ENCODE peak calls at places on chromosomes 2 and 18, in eight cellular contexts. C is HFF-Myc, I is fibroblast of lung, Q is A549, S is AG04450, K is cardiac muscle cell, B is lower lobe of right lung, E is choroid plexus epithelial cell. L is an unnamed sample.

GRCh38 chr2:39547811-39548719 is 111.0 kb upstream of the MAP4K3 start:
- DNase-seq in C (no peak), I (peak), Q (no peak), S (no peak), K (no peak), B (no peak), E (peak), L (no peak)

GRCh38 chr2:222810044-222810443 is 50.8 kb upstream of the ACSL3 start:
- DNase-seq in C (no peak), I (no peak), Q (no peak), S (no peak), K (no peak), B (no peak), E (no peak), L (no peak)

GRCh38 chr2:75146903-75147332 is 52.4 kb downstream of the TACR1 start:
- DNase-seq in C (no peak), I (peak), Q (no peak), S (no peak), K (no peak), B (no peak), E (peak), L (no peak)

GRCh38 chr2:98216611-98217010 is 129.6 kb downstream of the VWA3B start:
- DNase-seq in C (no peak), I (no peak), Q (no peak), S (no peak), K (no peak), B (no peak), E (no peak), L (no peak)

GRCh38 chr2:46117379-46117778 is 179.8 kb upstream of the EPAS1 start:
- DNase-seq in C (peak), I (peak), Q (peak), S (no peak), K (no peak), B (no peak), E (peak), L (no peak)

GRCh38 chr2:73075477-73076373 is 4.2 kb upstream of the SFXN5 start:
- DNase-seq in C (no peak), I (peak), Q (no peak), S (no peak), K (no peak), B (no peak), E (peak), L (no peak)

GRCh38 chr2:42385225-42385624 is 24.2 kb upstream of the COX7A2L start:
- DNase-seq in C (no peak), I (no peak), Q (no peak), S (no peak), K (peak), B (no peak), E (peak), L (no peak)

GRCh38 chr18:48833701-48834394 is 116.9 kb downstream of the SMAD7 start:
- DNase-seq in C (no peak), I (peak), Q (no peak), S (no peak), K (no peak), B (peak), E (no peak), L (no peak)

GRCh38 chr18:68861365-68861764 is 63.5 kb downstream of the CCDC102B start:
- DNase-seq in C (no peak), I (no peak), Q (no peak), S (no peak), K (no peak), B (no peak), E (no peak), L (no peak)

GRCh38 chr2:125455110-125455509 is 1200.8 kb upstream of the GYPC start:
- DNase-seq in C (no peak), I (no peak), Q (no peak), S (peak), K (no peak), B (no peak), E (no peak), L (peak)

GRCh38 chr18:63439334-63439733 is 17.1 kb upstream of the VPS4B start:
- DNase-seq in C (peak), I (peak), Q (peak), S (peak), K (peak), B (no peak), E (peak), L (no peak)

GRCh38 chr18:30582078-30582477 is 460.5 kb downstream of the DSC3 start:
- DNase-seq in C (no peak), I (no peak), Q (no peak), S (no peak), K (no peak), B (no peak), E (no peak), L (no peak)

GRCh38 chr2:120204945-120205670 is 18.1 kb downstream of the TMEM185B start:
- DNase-seq in C (no peak), I (no peak), Q (no peak), S (no peak), K (no peak), B (no peak), E (no peak), L (no peak)

GRCh38 chr2:157933549-157933948 is 57.4 kb upstream of the ACVR1 start:
- DNase-seq in C (no peak), I (no peak), Q (no peak), S (no peak), K (no peak), B (no peak), E (no peak), L (no peak)

GRCh38 chr2:98937906-98938305 is 1.9 kb upstream of the CRACDL start:
- DNase-seq in C (no peak), I (no peak), Q (no peak), S (no peak), K (no peak), B (no peak), E (no peak), L (no peak)

GRCh38 chr2:2116657-2117056 is 214.4 kb downstream of the MYT1L start:
- DNase-seq in C (no peak), I (no peak), Q (no peak), S (no peak), K (no peak), B (no peak), E (no peak), L (no peak)

GRCh38 chr2:10930731-10931516 is 19.2 kb downstream of the KCNF1 start:
- DNase-seq in C (no peak), I (peak), Q (no peak), S (no peak), K (no peak), B (no peak), E (no peak), L (no peak)

GRCh38 chr18:13570856-13571495 is 155.4 kb downstream of the FAM210A start:
- DNase-seq in C (no peak), I (peak), Q (no peak), S (no peak), K (no peak), B (no peak), E (no peak), L (no peak)

GRCh38 chr2:223759569-223760430 is 77.6 kb downstream of the AP1S3 start:
- DNase-seq in C (peak), I (peak), Q (peak), S (no peak), K (no peak), B (no peak), E (peak), L (peak)

GRCh38 chr18:24446953-24447537 is 13.4 kb upstream of the HRH4 start:
- DNase-seq in C (no peak), I (no peak), Q (no peak), S (no peak), K (no peak), B (no peak), E (peak), L (no peak)

GRCh38 chr2:161019311-161019710 is 140.9 kb upstream of the TANK start:
- DNase-seq in C (no peak), I (no peak), Q (no peak), S (no peak), K (no peak), B (no peak), E (peak), L (no peak)

GRCh38 chr18:60965856-60966255 is 367.4 kb upstream of the CDH20 start:
- DNase-seq in C (no peak), I (no peak), Q (no peak), S (no peak), K (no peak), B (no peak), E (peak), L (no peak)

GRCh38 chr2:148875387-148876051 is 492 bp downstream of the KIF5C start:
- DNase-seq in C (no peak), I (no peak), Q (no peak), S (no peak), K (no peak), B (no peak), E (no peak), L (no peak)

GRCh38 chr2:163667064-163667887 is 68.5 kb downstream of the FIGN start:
- DNase-seq in C (peak), I (peak), Q (peak), S (peak), K (peak), B (no peak), E (peak), L (peak)

GRCh38 chr18:79523738-79524180 is 128.0 kb downstream of the NFATC1 start:
- DNase-seq in C (no peak), I (no peak), Q (no peak), S (no peak), K (no peak), B (no peak), E (no peak), L (no peak)

GRCh38 chr2:30621836-30622235 is 174.8 kb downstream of the LCLAT1 start:
- DNase-seq in C (no peak), I (no peak), Q (no peak), S (no peak), K (no peak), B (no peak), E (no peak), L (no peak)

GRCh38 chr2:27249891-27250651 is 12.8 kb downstream of the SLC30A3 start:
- DNase-seq in C (no peak), I (peak), Q (peak), S (no peak), K (peak), B (peak), E (peak), L (no peak)
- TF ChIP-seq CTCF in C (peak), I (peak), Q (peak), S (peak), K (peak), B (peak), E (peak), L (peak)

GRCh38 chr2:226581004-226581403 is 218.6 kb downstream of the IRS1 start:
- DNase-seq in C (no peak), I (no peak), Q (no peak), S (no peak), K (no peak), B (no peak), E (no peak), L (no peak)

GRCh38 chr2:226581661-226582060 is 218.0 kb downstream of the IRS1 start:
- DNase-seq in C (no peak), I (peak), Q (no peak), S (no peak), K (no peak), B (no peak), E (no peak), L (no peak)

GRCh38 chr2:226584656-226585055 is 215.0 kb downstream of the IRS1 start:
- DNase-seq in C (no peak), I (no peak), Q (no peak), S (no peak), K (no peak), B (no peak), E (no peak), L (no peak)

GRCh38 chr2:226585130-226585561 is 214.5 kb downstream of the IRS1 start:
- DNase-seq in C (no peak), I (no peak), Q (no peak), S (no peak), K (no peak), B (no peak), E (no peak), L (no peak)

GRCh38 chr2:226583715-226584114 is 215.9 kb downstream of the IRS1 start:
- DNase-seq in C (peak), I (peak), Q (peak), S (peak), K (no peak), B (no peak), E (peak), L (peak)
- H3K4me3 ChIP-seq in C (no peak), I (no peak), Q (no peak), S (no peak), K (no peak), B (no peak), E (no peak), L (no peak)

DNA sequence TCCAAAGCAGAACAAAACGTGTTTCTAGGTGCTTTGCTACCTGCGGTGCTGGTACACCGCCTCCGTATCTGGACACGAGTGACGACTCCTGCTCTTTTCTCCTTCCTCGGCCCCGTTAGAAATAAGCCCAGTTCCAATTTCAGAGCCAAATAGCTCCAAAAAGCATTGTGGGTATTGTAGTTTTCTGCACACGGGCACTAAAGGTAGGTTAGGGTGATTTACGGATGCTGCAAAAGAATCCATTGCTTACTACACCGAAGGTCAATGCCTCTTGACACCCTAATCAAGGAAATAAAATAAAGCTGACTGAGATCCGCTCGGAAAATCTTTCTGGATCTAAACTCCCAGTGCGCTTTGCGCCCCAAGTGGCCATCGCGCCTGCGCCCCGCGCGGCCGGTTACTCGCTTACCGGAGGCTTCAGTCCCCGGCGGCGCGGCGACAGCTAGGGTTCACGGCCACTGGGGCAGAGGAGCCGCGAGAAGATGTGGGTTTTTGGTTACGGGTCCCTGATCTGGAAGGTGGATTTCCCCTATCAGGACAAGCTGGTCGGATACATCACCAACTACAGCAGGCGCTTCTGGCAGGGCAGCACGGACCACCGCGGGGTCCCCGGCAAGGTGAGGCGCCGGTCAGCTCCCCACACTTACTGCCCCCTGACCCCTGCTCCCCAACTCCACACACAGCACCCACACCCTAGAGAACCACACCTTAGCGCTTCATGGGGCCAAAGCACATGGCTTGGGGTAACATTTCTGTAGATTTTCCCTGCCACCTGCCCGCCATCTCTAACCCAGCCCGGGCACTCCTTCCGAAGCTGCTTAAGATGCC is at the start of gene CHAC2:
- DNase-seq in C (peak), I (peak), Q (peak), S (peak), K (peak), B (peak), E (peak), L (peak)
- TF ChIP-seq CTCF in C (peak), I (peak), Q (no peak), S (peak), K (peak), B (peak), E (peak), L (peak)

GRCh38 chr18:57353137-57353939 is 981 bp downstream of the ST8SIA3 start:
- DNase-seq in C (no peak), I (no peak), Q (no peak), S (no peak), K (peak), B (no peak), E (no peak), L (no peak)
- H3K4me3 ChIP-seq in C (no peak), I (no peak), Q (no peak), S (no peak), K (peak), B (no peak), E (no peak), L (no peak)

DNA sequence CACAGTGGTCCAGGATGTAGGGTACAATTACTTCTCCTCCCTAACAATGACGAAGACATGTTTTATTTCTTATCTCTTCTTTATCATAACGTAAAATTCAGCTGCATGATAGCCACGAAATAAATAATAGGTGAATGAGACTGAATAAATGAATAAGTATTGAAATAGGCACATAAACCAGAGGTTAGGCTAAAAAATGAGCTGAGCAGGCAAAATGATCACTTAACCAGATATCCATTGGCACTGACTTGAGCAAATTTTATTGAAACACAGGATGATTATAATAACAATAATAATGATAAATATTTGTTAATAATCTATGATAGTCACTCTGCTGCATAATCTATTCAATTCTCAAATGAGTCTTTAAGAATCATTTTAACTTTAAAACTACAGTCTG is 506.9 kb upstream of the ZNF804A start:
- DNase-seq in C (no peak), I (no peak), Q (no peak), S (no peak), K (no peak), B (no peak), E (no peak), L (no peak)
- TF ChIP-seq CTCF in C (no peak), I (no peak), Q (no peak), S (no peak), K (no peak), B (no peak), E (no peak), L (no peak)

GRCh38 chr2:152585830-152586484 is 131.3 kb downstream of the PRPF40A start:
- DNase-seq in C (peak), I (peak), Q (no peak), S (peak), K (no peak), B (no peak), E (peak), L (peak)
- H3K4me3 ChIP-seq in C (no peak), I (no peak), Q (no peak), S (no peak), K (no peak), B (no peak), E (no peak), L (no peak)

GRCh38 chr2:179995735-179996134 is 11.4 kb downstream of the CWC22 start:
- DNase-seq in C (no peak), I (no peak), Q (no peak), S (no peak), K (no peak), B (no peak), E (no peak), L (no peak)

GRCh38 chr2:179990676-179991317 is 16.3 kb downstream of the CWC22 start:
- DNase-seq in C (no peak), I (no peak), Q (no peak), S (no peak), K (no peak), B (no peak), E (no peak), L (no peak)

GRCh38 chr2:179987916-179988315 is 19.2 kb downstream of the CWC22 start:
- DNase-seq in C (no peak), I (no peak), Q (no peak), S (no peak), K (no peak), B (no peak), E (no peak), L (no peak)

GRCh38 chr2:179991344-179991743 is 15.8 kb downstream of the CWC22 start:
- DNase-seq in C (no peak), I (no peak), Q (no peak), S (no peak), K (no peak), B (no peak), E (peak), L (no peak)
- TF ChIP-seq CTCF in C (peak), I (no peak), Q (no peak), S (peak), K (no peak), B (no peak), E (peak), L (peak)